ENCODE peak calls at places on chromosomes 5 and 9, in five cellular contexts. I is CD8-positive, alpha-beta T cell; U is AG08395; N is Calu3; J is pons. X is an unnamed sample.

GRCh38 chr9:73133042-73133651 is 18.5 kb upstream of the ANXA1 start:
- DNase-seq in U (no peak), N (no peak), I (no peak), J (no peak), X (no peak)

GRCh38 chr5:65100846-65101678 is 332.3 kb downstream of the CWC27 start:
- DNase-seq in I (peak; percentile 26), U (peak; percentile 88), N (peak; percentile 71), J (no peak), X (peak; percentile 49)

GRCh38 chr9:70495514-70495913 is 81.1 kb upstream of the KLF9 start:
- DNase-seq in U (no peak), J (peak; percentile 23), I (no peak), N (no peak), X (no peak)

GRCh38 chr9:100020121-100020780 is 78.5 kb downstream of the ERP44 start:
- DNase-seq in J (no peak), N (no peak), U (no peak), I (no peak), X (no peak)

GRCh38 chr9:99720455-99721050 is 101.1 kb upstream of the NR4A3 start:
- DNase-seq in N (no peak), J (peak; percentile 25), U (peak; percentile 35), I (no peak), X (no peak)

GRCh38 chr9:116335392-116335791 is 181.8 kb downstream of the PAPPA start:
- DNase-seq in N (no peak), J (no peak), U (no peak), I (no peak), X (no peak)

GRCh38 chr9:108910402-108910801 is 23.5 kb downstream of the ELP1 start:
- DNase-seq in I (no peak), J (no peak), U (no peak), N (no peak), X (no peak)

GRCh38 chr5:67693956-67694564 is 497.5 kb upstream of the CD180 start:
- DNase-seq in J (no peak), U (peak; percentile 70), I (no peak), N (no peak), X (peak; percentile 26)

GRCh38 chr9:129809346-129809745 is 6.4 kb downstream of the TOR1B start:
- DNase-seq in N (no peak), I (no peak), U (no peak), J (no peak), X (no peak)

GRCh38 chr5:36273809-36274526 is 27.7 kb downstream of the RANBP3L start:
- DNase-seq in N (no peak), J (no peak), U (no peak), I (no peak), X (no peak)

GRCh38 chr5:151924564-151925395 is at the start of gene GLRA1:
- DNase-seq in I (peak; percentile 45), N (peak; percentile 49), U (peak; percentile 49), J (no peak), X (peak; percentile 32)

GRCh38 chr9:81819859-81820546 is 108.2 kb upstream of the SPATA31D4 start:
- DNase-seq in N (no peak), U (peak; percentile 54), J (no peak), I (no peak), X (no peak)

GRCh38 chr5:82603280-82603987 is 325.3 kb upstream of the RPS23 start:
- DNase-seq in U (no peak), J (no peak), N (no peak), I (no peak), X (no peak)

GRCh38 chr5:65034782-65035181 is 266.1 kb downstream of the CWC27 start:
- DNase-seq in J (no peak), U (no peak), N (no peak), I (no peak), X (no peak)

GRCh38 chr5:133698646-133699526 is 86.5 kb upstream of the FSTL4 start:
- DNase-seq in I (no peak), N (no peak), U (no peak), J (no peak), X (no peak)

GRCh38 chr5:115440782-115441451 is 103.7 kb downstream of the FEM1C start:
- DNase-seq in I (no peak), U (no peak), J (no peak), N (no peak), X (no peak)

GRCh38 chr9:81833563-81834345 is 94.5 kb upstream of the SPATA31D4 start:
- DNase-seq in N (no peak), J (no peak), U (peak; percentile 47), I (no peak), X (peak; percentile 31)

GRCh38 chr5:145797336-145797735 is 37.8 kb downstream of the PRELID2 start:
- DNase-seq in N (no peak), J (no peak), I (no peak), U (no peak), X (no peak)

X was measured in stomach.